ENCODE peak calls at places on chromosomes 13 and 19, in five cellular contexts. Y is smooth muscle cell of the brain vasculature; X is ELR; S is effector memory CD4-positive, alpha-beta T cell; C is GM10248. A is an unnamed sample.

GRCh38 chr19:39211731-39212376 is 7.8 kb upstream of the SYCN start:
- DNase-seq in Y (no peak), X (peak), S (no peak), C (no peak), A (peak)

GRCh38 chr13:98173431-98173921 is 3.6 kb downstream of the RNF113B start:
- DNase-seq in Y (peak), X (peak), S (no peak), C (no peak), A (peak)

GRCh38 chr13:20102776-20103175 is 58.1 kb downstream of the GJA3 start:
- DNase-seq in Y (no peak), X (no peak), S (no peak), C (no peak), A (peak)

GRCh38 chr13:32315255-32316029 is at the start of the genes BRCA2 and ZAR1L:
- DNase-seq in Y (peak), X (peak), S (peak), C (peak), A (peak)

GRCh38 chr13:26502826-26503225 is 54.7 kb upstream of the WASF3 start:
- DNase-seq in Y (no peak), X (peak), S (no peak), C (no peak), A (peak)

GRCh38 chr19:10086904-10087256 is 763 bp downstream of the SHFL start:
- DNase-seq in Y (no peak), X (no peak), S (peak), C (no peak), A (peak)

GRCh38 chr13:26498524-26499208 is 58.8 kb upstream of the WASF3 start:
- DNase-seq in Y (no peak), X (peak), S (no peak), C (no peak), A (peak)

GRCh38 chr19:46495789-46496099 is at the start of gene PNMA8B:
- DNase-seq in Y (no peak), X (no peak), S (no peak), C (no peak), A (peak)

GRCh38 chr19:46515879-46516350 is 20.2 kb upstream of the PNMA8B start:
- DNase-seq in Y (no peak), X (peak), S (no peak), C (peak), A (peak)

GRCh38 chr19:29809795-29810503 is 1.8 kb upstream of the CCNE1 start:
- DNase-seq in Y (no peak), X (no peak), S (no peak), C (no peak), A (no peak)

GRCh38 chr13:48875071-48875470 is 100.6 kb upstream of the FNDC3A start:
- DNase-seq in Y (no peak), X (no peak), S (no peak), C (no peak), A (no peak)

A was measured in GM23248.